ENCODE peak calls at places on chromosomes 4 and X, in six cellular contexts. One of them, this sample, is unnamed.

GRCh38 chrX:42714981-42715688 is 62.8 kb downstream of the PPP1R2C start:
- DNase-seq in uterus: no peak
- DNase-seq in Peyer's patch: peak; percentile 84
- DNase-seq in upper lobe of right lung: peak; percentile 71
- DNase-seq in fibroblast of lung: peak; percentile 59
- DNase-seq in pancreas: peak; percentile 70
- DNase-seq in this sample: peak; percentile 15

GRCh38 chrX:29229802-29230201 is 642.6 kb downstream of the IL1RAPL1 start:
- DNase-seq in pancreas: no peak
- DNase-seq in fibroblast of lung: peak; percentile 61
- DNase-seq in uterus: no peak
- DNase-seq in Peyer's patch: no peak
- DNase-seq in upper lobe of right lung: no peak
- DNase-seq in this sample: no peak

GRCh38 chr4:123667496-123667895 is 270.9 kb downstream of the SPRY1 start:
- DNase-seq in Peyer's patch: no peak
- DNase-seq in pancreas: no peak
- DNase-seq in upper lobe of right lung: no peak
- DNase-seq in fibroblast of lung: peak; percentile 70
- DNase-seq in uterus: no peak
- DNase-seq in this sample: no peak

GRCh38 chrX:84187501-84188319 is at the start of gene RPS6KA6:
- DNase-seq in fibroblast of lung: peak; percentile 30
- DNase-seq in upper lobe of right lung: peak; percentile 64
- DNase-seq in pancreas: peak; percentile 9
- DNase-seq in Peyer's patch: peak; percentile 51
- DNase-seq in uterus: peak; percentile 33
- DNase-seq in this sample: no peak

GRCh38 chrX:118655561-118656246 is 71.7 kb upstream of the IL13RA1 start:
- DNase-seq in uterus: no peak
- DNase-seq in pancreas: no peak
- DNase-seq in Peyer's patch: no peak
- DNase-seq in fibroblast of lung: peak; percentile 59
- DNase-seq in upper lobe of right lung: no peak
- DNase-seq in this sample: no peak

GRCh38 chr4:2511645-2512131 is 24.8 kb upstream of the FAM193A start:
- DNase-seq in uterus: no peak
- DNase-seq in upper lobe of right lung: no peak
- DNase-seq in Peyer's patch: peak; percentile 59
- DNase-seq in fibroblast of lung: no peak
- DNase-seq in pancreas: no peak
- DNase-seq in this sample: no peak

GRCh38 chr4:168183717-168184571 is 91.6 kb downstream of the ANXA10 start:
- DNase-seq in fibroblast of lung: peak; percentile 39
- DNase-seq in pancreas: no peak
- DNase-seq in Peyer's patch: no peak
- DNase-seq in upper lobe of right lung: no peak
- DNase-seq in uterus: no peak
- DNase-seq in this sample: no peak

GRCh38 chr4:3869661-3870566 is 103.7 kb downstream of the ADRA2C start:
- DNase-seq in fibroblast of lung: no peak
- DNase-seq in Peyer's patch: peak; percentile 22
- DNase-seq in upper lobe of right lung: peak; percentile 46
- DNase-seq in pancreas: no peak
- DNase-seq in uterus: no peak
- DNase-seq in this sample: no peak

GRCh38 chr4:2159931-2160330 is 82.0 kb downstream of the HAUS3 start:
- DNase-seq in pancreas: no peak
- DNase-seq in Peyer's patch: no peak
- DNase-seq in upper lobe of right lung: no peak
- DNase-seq in uterus: no peak
- DNase-seq in fibroblast of lung: peak; percentile 27
- DNase-seq in this sample: no peak

GRCh38 chr4:98092833-98093439 is 50.3 kb downstream of the STPG2 start:
- DNase-seq in fibroblast of lung: peak; percentile 8
- DNase-seq in Peyer's patch: no peak
- DNase-seq in pancreas: no peak
- DNase-seq in uterus: no peak
- DNase-seq in upper lobe of right lung: no peak
- DNase-seq in this sample: no peak

GRCh38 chr4:74109894-74110605 is 11.1 kb upstream of the CXCL2 start:
- DNase-seq in upper lobe of right lung: no peak
- DNase-seq in pancreas: no peak
- DNase-seq in uterus: no peak
- DNase-seq in fibroblast of lung: peak; percentile 98
- DNase-seq in Peyer's patch: no peak
- DNase-seq in this sample: no peak

GRCh38 chrX:107849747-107850478 is 24.2 kb downstream of the MID2 start:
- DNase-seq in uterus: no peak
- DNase-seq in Peyer's patch: no peak
- DNase-seq in fibroblast of lung: no peak
- DNase-seq in upper lobe of right lung: no peak
- DNase-seq in pancreas: no peak
- DNase-seq in this sample: no peak

GRCh38 chr4:169070071-169070894 is 60.2 kb upstream of the CBR4 start:
- DNase-seq in Peyer's patch: peak; percentile 54
- DNase-seq in uterus: peak; percentile 46
- DNase-seq in fibroblast of lung: peak; percentile 98
- DNase-seq in pancreas: peak; percentile 38
- DNase-seq in upper lobe of right lung: no peak
- DNase-seq in this sample: no peak

GRCh38 chr4:159101983-159102622 is 776 bp upstream of the RAPGEF2 start:
- DNase-seq in uterus: no peak
- DNase-seq in pancreas: no peak
- DNase-seq in Peyer's patch: no peak
- DNase-seq in fibroblast of lung: no peak
- DNase-seq in upper lobe of right lung: no peak
- DNase-seq in this sample: no peak

GRCh38 chr4:89024051-89024675 is 32.8 kb downstream of the FAM13A start:
- DNase-seq in uterus: peak; percentile 25
- DNase-seq in pancreas: peak; percentile 56
- DNase-seq in fibroblast of lung: peak; percentile 60
- DNase-seq in upper lobe of right lung: no peak
- DNase-seq in Peyer's patch: peak; percentile 83
- DNase-seq in this sample: peak; percentile 46

GRCh38 chr4:184826315-184827266 is 823 bp upstream of the ACSL1 start:
- DNase-seq in Peyer's patch: peak; percentile 74
- DNase-seq in upper lobe of right lung: no peak
- DNase-seq in pancreas: no peak
- DNase-seq in fibroblast of lung: peak; percentile 26
- DNase-seq in uterus: no peak
- DNase-seq in this sample: peak; percentile 29

GRCh38 chr4:147837435-147837834 is 105.5 kb downstream of the ARHGAP10 start:
- DNase-seq in pancreas: no peak
- DNase-seq in upper lobe of right lung: no peak
- DNase-seq in fibroblast of lung: no peak
- DNase-seq in uterus: no peak
- DNase-seq in Peyer's patch: no peak
- DNase-seq in this sample: no peak

GRCh38 chr4:126799971-126800722 is 832.6 kb upstream of the INTU start:
- DNase-seq in Peyer's patch: no peak
- DNase-seq in uterus: no peak
- DNase-seq in upper lobe of right lung: no peak
- DNase-seq in pancreas: no peak
- DNase-seq in fibroblast of lung: peak; percentile 73
- DNase-seq in this sample: no peak

GRCh38 chr4:2179717-2180116 is 62.2 kb downstream of the HAUS3 start:
- DNase-seq in upper lobe of right lung: no peak
- DNase-seq in uterus: no peak
- DNase-seq in pancreas: no peak
- DNase-seq in fibroblast of lung: no peak
- DNase-seq in Peyer's patch: no peak
- DNase-seq in this sample: no peak

GRCh38 chrX:72002886-72003285 is 92.2 kb downstream of the NHSL2 start:
- DNase-seq in pancreas: no peak
- DNase-seq in fibroblast of lung: peak; percentile 76
- DNase-seq in Peyer's patch: no peak
- DNase-seq in uterus: no peak
- DNase-seq in upper lobe of right lung: no peak
- DNase-seq in this sample: no peak

GRCh38 chrX:3820170-3820569 is 106.7 kb upstream of the PRKX start:
- DNase-seq in uterus: no peak
- DNase-seq in pancreas: no peak
- DNase-seq in upper lobe of right lung: no peak
- DNase-seq in Peyer's patch: no peak
- DNase-seq in fibroblast of lung: peak; percentile 90
- DNase-seq in this sample: no peak

GRCh38 chr4:153241970-153242847 is 38.0 kb downstream of the TRIM2 start:
- DNase-seq in fibroblast of lung: peak; percentile 26
- DNase-seq in Peyer's patch: no peak
- DNase-seq in pancreas: no peak
- DNase-seq in upper lobe of right lung: no peak
- DNase-seq in uterus: no peak
- DNase-seq in this sample: no peak

GRCh38 chr4:89303177-89303576 is 4.4 kb downstream of the GPRIN3 start:
- DNase-seq in Peyer's patch: peak; percentile 73
- DNase-seq in pancreas: no peak
- DNase-seq in fibroblast of lung: no peak
- DNase-seq in upper lobe of right lung: peak; percentile 59
- DNase-seq in uterus: no peak
- DNase-seq in this sample: peak; percentile 65

GRCh38 chrX:103616676-103617186 is 9.0 kb downstream of the TCEAL3 start:
- DNase-seq in pancreas: no peak
- DNase-seq in upper lobe of right lung: no peak
- DNase-seq in uterus: no peak
- DNase-seq in Peyer's patch: no peak
- DNase-seq in fibroblast of lung: no peak
- DNase-seq in this sample: no peak

GRCh38 chrX:72621619-72622485 is 49.2 kb upstream of the HDAC8 start:
- DNase-seq in pancreas: no peak
- DNase-seq in fibroblast of lung: peak; percentile 64
- DNase-seq in Peyer's patch: no peak
- DNase-seq in uterus: no peak
- DNase-seq in upper lobe of right lung: no peak
- DNase-seq in this sample: no peak

GRCh38 chr4:128191115-128191897 is 96.3 kb downstream of the PGRMC2 start:
- DNase-seq in upper lobe of right lung: no peak
- DNase-seq in Peyer's patch: peak; percentile 87
- DNase-seq in fibroblast of lung: peak; percentile 60
- DNase-seq in pancreas: peak; percentile 47
- DNase-seq in uterus: peak; percentile 57
- DNase-seq in this sample: peak; percentile 68

GRCh38 chrX:44071070-44071645 is 98.0 kb upstream of the NDP start:
- DNase-seq in upper lobe of right lung: no peak
- DNase-seq in Peyer's patch: no peak
- DNase-seq in pancreas: no peak
- DNase-seq in uterus: no peak
- DNase-seq in fibroblast of lung: peak; percentile 15
- DNase-seq in this sample: no peak

GRCh38 chrX:44071847-44072545 is 98.8 kb upstream of the NDP start:
- DNase-seq in Peyer's patch: no peak
- DNase-seq in uterus: no peak
- DNase-seq in upper lobe of right lung: no peak
- DNase-seq in pancreas: no peak
- DNase-seq in fibroblast of lung: peak; percentile 80
- DNase-seq in this sample: no peak

GRCh38 chrX:44068043-44068442 is 94.9 kb upstream of the NDP start:
- DNase-seq in upper lobe of right lung: no peak
- DNase-seq in Peyer's patch: no peak
- DNase-seq in pancreas: no peak
- DNase-seq in fibroblast of lung: peak; percentile 4
- DNase-seq in uterus: no peak
- DNase-seq in this sample: no peak

GRCh38 chrX:44072631-44073030 is 99.4 kb upstream of the NDP start:
- DNase-seq in upper lobe of right lung: no peak
- DNase-seq in Peyer's patch: no peak
- DNase-seq in pancreas: no peak
- DNase-seq in uterus: no peak
- DNase-seq in fibroblast of lung: peak; percentile 17
- DNase-seq in this sample: no peak
- H3K36me3 ChIP-seq in upper lobe of right lung: no peaks in the 10 kb centered on the region
- H3K36me3 ChIP-seq in Peyer's patch: no peaks in the 10 kb centered on the region
- H3K36me3 ChIP-seq in pancreas: no peaks in the 10 kb centered on the region
- H3K36me3 ChIP-seq in uterus: no peaks in the 10 kb centered on the region
- H3K36me3 ChIP-seq in fibroblast of lung: no peaks in the 10 kb centered on the region
- H3K36me3 ChIP-seq in this sample: no peaks in the 10 kb centered on the region

DNA sequence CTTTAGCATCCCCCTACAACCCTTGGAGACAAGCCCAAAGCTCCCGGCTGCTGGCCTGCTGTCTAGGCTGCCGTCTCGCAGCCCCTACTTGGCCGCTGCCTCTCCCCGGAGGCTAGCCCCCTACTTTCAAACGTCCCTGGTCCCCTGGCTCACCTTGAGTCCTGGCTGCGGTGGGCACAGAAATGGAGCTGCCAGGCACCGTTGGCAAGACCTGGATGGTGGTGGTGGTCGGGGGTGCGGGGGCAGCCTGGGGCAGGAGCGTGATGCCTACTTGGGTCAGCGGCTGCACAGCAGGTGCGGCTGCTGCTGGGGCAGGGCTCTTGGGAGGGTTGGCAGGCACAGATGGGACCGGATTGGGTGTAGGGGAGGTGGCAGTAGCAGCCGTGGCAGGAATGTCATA is 12.0 kb downstream of the HCFC1 start:
- DNase-seq in pancreas: no peak
- DNase-seq in upper lobe of right lung: no peak
- DNase-seq in uterus: no peak
- DNase-seq in Peyer's patch: no peak
- DNase-seq in fibroblast of lung: no peak
- DNase-seq in this sample: no peak
- H3K36me3 ChIP-seq in pancreas: no peaks in the 10 kb centered on the region
- H3K36me3 ChIP-seq in upper lobe of right lung: peaks cover 79% of the 10 kb centered on the region
- H3K36me3 ChIP-seq in uterus: no peaks in the 10 kb centered on the region
- H3K36me3 ChIP-seq in Peyer's patch: peaks cover 85% of the 10 kb centered on the region
- H3K36me3 ChIP-seq in fibroblast of lung: peaks cover 45% of the 10 kb centered on the region
- H3K36me3 ChIP-seq in this sample: peaks cover 48% of the 10 kb centered on the region

DNA sequence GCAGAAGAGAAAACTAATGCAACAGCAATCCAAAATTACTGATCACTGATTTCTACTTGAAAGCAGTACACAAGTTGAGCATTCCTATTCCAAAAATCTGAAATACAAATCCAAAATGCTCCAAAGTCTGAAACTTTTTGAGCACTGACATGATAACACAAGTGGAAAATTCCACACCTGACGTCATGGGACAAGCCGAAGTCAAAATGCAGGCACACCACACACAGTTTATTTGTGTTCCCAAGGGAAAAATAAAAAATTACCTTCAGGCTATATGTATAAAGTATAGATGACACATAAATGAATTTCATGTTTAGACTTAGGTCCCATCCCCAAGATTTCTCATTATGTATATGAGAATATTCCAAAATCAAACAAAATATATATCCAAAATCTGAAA is 20.7 kb downstream of the ANKRD50 start:
- DNase-seq in fibroblast of lung: no peak
- DNase-seq in upper lobe of right lung: no peak
- DNase-seq in pancreas: no peak
- DNase-seq in Peyer's patch: no peak
- DNase-seq in uterus: no peak
- DNase-seq in this sample: no peak
- H3K36me3 ChIP-seq in fibroblast of lung: no peaks in the 10 kb centered on the region
- H3K36me3 ChIP-seq in upper lobe of right lung: no peaks in the 10 kb centered on the region
- H3K36me3 ChIP-seq in pancreas: no peaks in the 10 kb centered on the region
- H3K36me3 ChIP-seq in Peyer's patch: no peaks in the 10 kb centered on the region
- H3K36me3 ChIP-seq in uterus: no peaks in the 10 kb centered on the region
- H3K36me3 ChIP-seq in this sample: no peaks in the 10 kb centered on the region

DNA sequence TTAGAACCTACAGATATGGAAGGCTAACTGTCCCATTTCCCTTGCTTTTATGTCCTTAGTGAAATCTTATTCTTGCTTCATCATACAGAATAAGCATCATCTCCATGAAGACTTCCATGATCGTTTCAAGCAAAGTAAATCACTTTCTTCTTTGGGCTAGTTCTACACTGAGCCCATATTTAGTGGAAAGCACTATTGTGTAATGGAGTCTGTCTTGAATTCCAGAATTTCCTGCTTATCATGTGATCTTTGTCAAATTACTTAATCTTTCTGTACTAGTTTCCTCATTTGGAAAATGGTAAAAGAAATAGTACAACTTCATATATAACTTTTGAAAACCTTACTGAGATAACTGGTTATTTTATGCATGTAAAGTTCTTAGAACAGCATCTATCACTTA is 7.6 kb downstream of the ANAPC10 start:
- DNase-seq in upper lobe of right lung: no peak
- DNase-seq in Peyer's patch: no peak
- DNase-seq in fibroblast of lung: no peak
- DNase-seq in pancreas: no peak
- DNase-seq in uterus: no peak
- DNase-seq in this sample: no peak
- H3K36me3 ChIP-seq in upper lobe of right lung: peaks cover 57% of the 10 kb centered on the region
- H3K36me3 ChIP-seq in Peyer's patch: peaks cover 52% of the 10 kb centered on the region
- H3K36me3 ChIP-seq in fibroblast of lung: peaks cover 8% of the 10 kb centered on the region
- H3K36me3 ChIP-seq in pancreas: no peaks in the 10 kb centered on the region
- H3K36me3 ChIP-seq in uterus: no peaks in the 10 kb centered on the region
- H3K36me3 ChIP-seq in this sample: peaks cover 16% of the 10 kb centered on the region